ENCODE peak calls at places on chromosomes 1 and 21, in ten cellular contexts. M is GM12892; X is frontal cortex; O is heart left ventricle; C is NCI-H1105 treated with DMSO at 0.1 percent for 48 hours; G is activated CD4-positive, alpha-beta T cell treated with anti-CD3 and anti-CD28 coated beads for 24 hours; Z is glutamatergic neuron; N is D341Med; Q is A549; D is AG20443. J is an unnamed sample.

GRCh38 chr1:179583869-179584268 is 7.8 kb upstream of the TDRD5 start:
- DNase-seq in M (no peak), X (no peak), O (no peak), C (no peak), G (no peak), Z (no peak), N (no peak), Q (no peak), D (no peak), J (no peak)

GRCh38 chr1:164265232-164265631 is 293.8 kb upstream of the PBX1 start:
- DNase-seq in M (no peak), X (no peak), O (no peak), C (no peak), G (no peak), Z (no peak), N (no peak), Q (no peak), D (peak; percentile 21), J (no peak)

GRCh38 chr1:90821793-90822359 is 104.8 kb upstream of the BARHL2 start:
- DNase-seq in M (no peak), X (no peak), O (no peak), C (no peak), G (no peak), Z (no peak), N (no peak), Q (no peak), D (no peak), J (no peak)

GRCh38 chr1:38569932-38570356 is 289.6 kb downstream of the RRAGC start:
- DNase-seq in M (no peak), X (no peak), O (no peak), C (no peak), G (no peak), Z (no peak), N (no peak), Q (no peak), D (no peak), J (no peak)

GRCh38 chr1:25430073-25430665 is 528 bp upstream of the MACO1 start:
- DNase-seq in M (peak; percentile 77), X (peak; percentile 92), O (peak; percentile 92), C (peak; percentile 88), G (peak; percentile 77), Z (peak; percentile 88), N (peak; percentile 94), Q (peak; percentile 74), D (peak; percentile 96), J (no peak)

GRCh38 chr21:36321325-36322082 is 1.5 kb downstream of the MORC3 start:
- DNase-seq in M (no peak), X (no peak), O (no peak), C (peak; percentile 17), G (no peak), Z (peak; percentile 32), N (peak; percentile 25), Q (no peak), D (no peak), J (no peak)

GRCh38 chr1:194013561-194013960 is 827.1 kb upstream of the B3GALT2 start:
- DNase-seq in M (no peak), X (no peak), O (no peak), C (no peak), G (no peak), Z (no peak), N (no peak), Q (no peak), D (no peak), J (no peak)

GRCh38 chr1:118247593-118247992 is 62.6 kb upstream of the SPAG17 start:
- DNase-seq in M (no peak), X (no peak), O (no peak), C (peak; percentile 51), G (no peak), Z (no peak), N (peak; percentile 35), Q (peak; percentile 14), D (peak; percentile 39), J (no peak)

GRCh38 chr1:201751872-201752271 is 77.1 kb upstream of the IPO9 start:
- DNase-seq in M (no peak), X (no peak), O (no peak), C (no peak), G (no peak), Z (no peak), N (no peak), Q (no peak), D (no peak), J (no peak)

GRCh38 chr1:26431979-26432695 is at the start of gene DHDDS:
- DNase-seq in M (peak; percentile 93), X (peak; percentile 83), O (peak; percentile 99), C (peak; percentile 98), G (peak; percentile 98), Z (peak; percentile 99), N (peak; percentile 98), Q (peak; percentile 97), D (peak; percentile 100), J (peak; percentile 73)

GRCh38 chr1:8165595-8166360 is 139.7 kb upstream of the ERRFI1 start:
- DNase-seq in M (no peak), X (no peak), O (no peak), C (no peak), G (no peak), Z (peak; percentile 27), N (no peak), Q (peak; percentile 64), D (no peak), J (no peak)

GRCh38 chr1:33250217-33250616 is 6.1 kb upstream of the ZNF362 start:
- DNase-seq in M (no peak), X (no peak), O (no peak), C (no peak), G (no peak), Z (no peak), N (no peak), Q (no peak), D (no peak), J (no peak)

GRCh38 chr1:157371211-157371610 is 181.1 kb downstream of the FCRL5 start:
- DNase-seq in M (no peak), X (no peak), O (no peak), C (no peak), G (no peak), Z (no peak), N (no peak), Q (no peak), D (no peak), J (no peak)

GRCh38 chr1:242055921-242056320 is 57.0 kb upstream of the MAP1LC3C start:
- DNase-seq in M (no peak), X (no peak), O (no peak), C (no peak), G (no peak), Z (no peak), N (no peak), Q (no peak), D (no peak), J (no peak)

GRCh38 chr1:179121159-179121938 is 39.5 kb downstream of the TOR3A start:
- DNase-seq in M (no peak), X (no peak), O (no peak), C (no peak), G (no peak), Z (no peak), N (peak; percentile 58), Q (peak; percentile 64), D (no peak), J (no peak)

GRCh38 chr1:44609412-44609767 is 64.9 kb downstream of the TMEM53 start:
- DNase-seq in M (no peak), X (no peak), O (peak; percentile 68), C (peak; percentile 10), G (peak; percentile 10), Z (peak; percentile 85), N (peak; percentile 77), Q (peak; percentile 30), D (peak; percentile 79), J (no peak)

GRCh38 chr1:163069142-163069541 is at the start of gene RGS4:
- DNase-seq in M (no peak), X (peak; percentile 1), O (peak; percentile 64), C (no peak), G (no peak), Z (peak; percentile 72), N (peak; percentile 64), Q (peak; percentile 29), D (peak; percentile 88), J (no peak)

GRCh38 chr1:59971464-59971911 is 44.9 kb upstream of the CYP2J2 start:
- DNase-seq in M (peak; percentile 42), X (peak; percentile 52), O (peak; percentile 68), C (peak; percentile 85), G (peak; percentile 48), Z (peak; percentile 88), N (peak; percentile 84), Q (peak; percentile 42), D (peak; percentile 89), J (no peak)

GRCh38 chr1:247401310-247402098 is 14.5 kb upstream of the NLRP3 start:
- DNase-seq in M (no peak), X (no peak), O (no peak), C (peak; percentile 1), G (no peak), Z (no peak), N (no peak), Q (no peak), D (no peak), J (no peak)

GRCh38 chr1:221522440-221523050 is 219.3 kb downstream of the DUSP10 start:
- DNase-seq in M (no peak), X (no peak), O (no peak), C (no peak), G (no peak), Z (no peak), N (no peak), Q (no peak), D (no peak), J (no peak)

GRCh38 chr1:24934300-24935195 is 4.5 kb upstream of the RUNX3 start:
- DNase-seq in M (no peak), X (no peak), O (no peak), C (no peak), G (no peak), Z (no peak), N (no peak), Q (no peak), D (no peak), J (no peak)

GRCh38 chr1:94298861-94299260 is 61.5 kb upstream of the ARHGAP29 start:
- DNase-seq in M (no peak), X (no peak), O (no peak), C (no peak), G (no peak), Z (no peak), N (no peak), Q (no peak), D (peak; percentile 36), J (no peak)

GRCh38 chr1:29975036-29975694 is 738.8 kb downstream of the PTPRU start:
- DNase-seq in M (no peak), X (no peak), O (no peak), C (no peak), G (no peak), Z (no peak), N (no peak), Q (peak; percentile 24), D (peak; percentile 52), J (no peak)

GRCh38 chr21:41816583-41817165 is 49.8 kb upstream of the RIPK4 start:
- DNase-seq in M (peak; percentile 85), X (peak; percentile 77), O (peak; percentile 69), C (peak; percentile 32), G (peak; percentile 33), Z (peak; percentile 78), N (peak; percentile 88), Q (peak; percentile 40), D (peak; percentile 90), J (no peak)

GRCh38 chr1:1599030-1599916 is 662 bp downstream of the FNDC10 start:
- DNase-seq in M (peak; percentile 57), X (peak; percentile 69), O (no peak), C (no peak), G (peak; percentile 17), Z (peak; percentile 67), N (peak; percentile 87), Q (no peak), D (peak; percentile 88), J (no peak)

GRCh38 chr1:64010316-64010715 is 193.1 kb upstream of the UBE2U start:
- DNase-seq in M (no peak), X (no peak), O (no peak), C (no peak), G (no peak), Z (no peak), N (no peak), Q (no peak), D (no peak), J (no peak)

GRCh38 chr1:94384485-94385353 is 33.5 kb upstream of the ABCD3 start:
- DNase-seq in M (no peak), X (no peak), O (no peak), C (no peak), G (no peak), Z (no peak), N (no peak), Q (peak; percentile 14), D (no peak), J (no peak)

GRCh38 chr21:33848252-33848953 is 67.2 kb downstream of the ATP5PO start:
- DNase-seq in M (no peak), X (no peak), O (no peak), C (no peak), G (no peak), Z (no peak), N (no peak), Q (no peak), D (no peak), J (no peak)